ENCODE peak calls at places on chromosomes 16 and 17, in six cellular contexts. Y, L, B, M, U and N are unnamed samples. For H3K4me1, the result is how much of the 10 kb centered on the place peaks cover.

GRCh38 chr17:17104494-17104893 is 62.2 kb downstream of the MPRIP start:
- DNase-seq in Y (no peak), M (no peak), L (no peak), B (no peak), U (no peak), N (no peak)

GRCh38 chr16:79618041-79618711 is 17.6 kb upstream of the MAF start:
- DNase-seq in Y (no peak), B (no peak), M (no peak), U (no peak), L (no peak), N (peak)

GRCh38 chr17:19940722-19941464 is 36.7 kb downstream of the AKAP10 start:
- DNase-seq in B (peak), L (peak), M (no peak), U (no peak), Y (peak), N (no peak)

GRCh38 chr16:55030944-55031343 is 100.3 kb downstream of the IRX5 start:
- DNase-seq in M (no peak), Y (no peak), B (no peak), U (no peak), L (no peak), N (no peak)

GRCh38 chr16:58651965-58652348 is 22.3 kb upstream of the CNOT1 start:
- DNase-seq in L (peak), Y (no peak), U (no peak), M (no peak), B (no peak), N (no peak)

GRCh38 chr16:30700491-30700890 is 1.5 kb downstream of the SRCAP start:
- DNase-seq in B (no peak), L (peak), M (no peak), Y (no peak), U (no peak), N (no peak)

GRCh38 chr17:6452471-6453266 is 8.4 kb downstream of the PIMREG start:
- DNase-seq in Y (no peak), M (no peak), B (no peak), U (no peak), L (no peak), N (no peak)

GRCh38 chr17:70365098-70365583 is 195.8 kb downstream of the KCNJ2 start:
- DNase-seq in L (peak), B (no peak), U (no peak), Y (no peak), M (peak), N (no peak)

GRCh38 chr17:59331929-59332889 is 754 bp downstream of the YPEL2 start:
- DNase-seq in U (no peak), L (no peak), M (no peak), B (no peak), Y (no peak), N (peak)

GRCh38 chr16:56600398-56600999 is 7.9 kb upstream of the MT2A start:
- DNase-seq in U (no peak), M (peak), B (peak), Y (peak), L (peak), N (peak)

DNA sequence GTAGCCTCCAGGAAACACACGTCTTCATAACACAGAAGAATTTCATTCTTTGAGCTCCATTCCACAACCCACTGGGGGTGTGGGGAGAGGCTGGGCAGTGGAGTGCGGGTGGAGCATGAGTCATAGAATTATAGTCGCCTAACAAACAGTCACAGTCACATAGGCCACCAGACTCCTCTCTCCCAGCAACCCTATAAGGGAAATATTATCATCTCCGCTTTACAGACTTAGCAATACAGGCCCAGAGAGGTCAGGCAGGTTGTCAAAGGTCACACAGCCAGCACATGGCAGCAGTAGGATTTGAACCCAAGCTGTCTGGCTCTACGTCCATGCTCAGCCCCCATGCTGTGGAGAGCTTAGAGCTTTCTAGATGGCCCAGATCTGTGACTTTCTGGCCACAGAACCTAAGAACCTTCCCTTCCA is 10.6 kb upstream of the LITAF start:
- DNase-seq in U (no peak), Y (peak), B (no peak), L (peak), M (no peak), N (no peak)
- H2AFZ ChIP-seq in U (no peak), Y (no peak), B (no peak), L (no peak), M (no peak), N (no peak)

GRCh38 chr17:50206604-50207293 is 5.3 kb upstream of the COL1A1 start:
- DNase-seq in Y (no peak), B (no peak), M (no peak), L (peak), U (peak), N (peak)

GRCh38 chr17:50207792-50208567 is 6.5 kb upstream of the COL1A1 start:
- DNase-seq in M (no peak), Y (no peak), L (no peak), U (peak), B (no peak), N (no peak)

GRCh38 chr17:50208611-50209061 is 7.2 kb upstream of the COL1A1 start:
- DNase-seq in Y (no peak), B (no peak), M (no peak), U (no peak), L (no peak), N (no peak)

GRCh38 chr17:50205931-50206505 is 4.6 kb upstream of the COL1A1 start:
- DNase-seq in L (no peak), U (no peak), Y (no peak), M (no peak), B (no peak), N (no peak)

DNA sequence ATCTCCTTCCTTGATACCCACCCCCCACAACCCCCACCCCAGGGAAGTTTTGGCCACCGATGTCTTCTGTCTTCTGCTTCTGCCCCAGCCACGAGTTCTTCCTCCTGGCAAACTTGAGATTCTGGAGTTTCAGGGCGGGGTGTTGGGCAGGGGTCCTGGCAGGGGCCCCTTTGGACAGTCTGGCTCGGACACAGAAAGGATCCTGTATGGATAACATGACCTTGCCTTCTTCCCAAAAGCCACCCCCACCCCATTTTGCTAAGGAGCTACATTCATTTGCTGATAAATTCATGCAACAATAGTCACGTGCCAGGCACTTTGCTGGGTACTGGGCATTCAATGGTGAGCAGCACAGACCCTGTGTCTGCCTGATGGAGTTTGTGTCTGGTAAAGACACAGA is 5.9 kb upstream of the COL1A1 start:
- DNase-seq in L (no peak), U (no peak), Y (no peak), B (no peak), M (no peak), N (no peak)
- H3K4me1 ChIP-seq in L (half or more), U (under half), Y (under half), B (under half), M (under half), N (under half)

GRCh38 chr17:31444026-31444425 is 52.6 kb downstream of the RAB11FIP4 start:
- DNase-seq in U (no peak), M (no peak), Y (no peak), L (peak), B (no peak), N (no peak)
- H2AFZ ChIP-seq in U (no peak), M (no peak), Y (no peak), L (no peak), B (no peak), N (no peak)

DNA sequence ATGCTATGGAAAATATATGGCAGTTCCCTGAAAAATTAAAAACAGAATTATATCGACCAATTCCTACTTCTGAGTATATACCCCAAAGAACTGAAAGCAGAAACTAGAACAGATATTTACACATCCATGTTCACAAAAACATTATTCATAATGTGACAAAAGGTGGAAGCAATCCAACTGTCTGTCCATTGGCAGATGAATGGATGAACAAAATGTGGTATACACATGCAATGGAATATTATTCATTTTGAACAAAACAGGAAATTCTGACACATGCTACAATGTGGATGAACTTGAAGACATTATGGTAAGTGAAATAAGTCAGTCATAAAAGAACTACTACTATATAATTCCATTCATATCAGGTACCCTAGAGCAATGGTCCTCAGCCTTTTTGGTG is 263.5 kb upstream of the AXIN2 start:
- DNase-seq in M (peak), Y (no peak), B (no peak), U (no peak), L (no peak), N (no peak)
- H3K4me1 ChIP-seq in M (under half), Y (under half), B (under half), U (under half), L (under half), N (under half)

GRCh38 chr17:30238387-30239088 is 3.0 kb upstream of the SLC6A4 start:
- DNase-seq in U (peak), M (no peak), B (no peak), L (no peak), Y (no peak), N (no peak)
- H2AFZ ChIP-seq in U (no peak), M (no peak), B (no peak), L (no peak), Y (no peak), N (no peak)